ENCODE peak calls at places on chromosomes 3 and 15, in four cellular contexts. N is astrocyte of the cerebellum, L is psoas muscle, J is A549. I is an unnamed sample.

GRCh38 chr3:27319304-27319703 is 49.9 kb downstream of the NEK10 start:
- DNase-seq in N (no peak), L (no peak), J (no peak), I (no peak)

GRCh38 chr3:29644956-29645661 is 364.2 kb downstream of the RBMS3 start:
- DNase-seq in N (no peak), L (no peak), J (no peak), I (peak; percentile 17)

GRCh38 chr3:133853925-133854227 is 41.8 kb downstream of the RAB6B start:
- DNase-seq in N (no peak), L (no peak), J (no peak), I (peak; percentile 55)

GRCh38 chr3:67329358-67329757 is 325.1 kb downstream of the SUCLG2 start:
- DNase-seq in N (no peak), L (no peak), J (no peak), I (no peak)

GRCh38 chr3:48406443-48407431 is 23.1 kb downstream of the PLXNB1 start:
- DNase-seq in N (no peak), L (no peak), J (no peak), I (no peak)

GRCh38 chr3:80767599-80767998 is 993.8 kb downstream of the GBE1 start:
- DNase-seq in N (no peak), L (no peak), J (no peak), I (no peak)

GRCh38 chr15:33343275-33343674 is 32.5 kb downstream of the RYR3 start:
- DNase-seq in N (no peak), L (no peak), J (no peak), I (no peak)

GRCh38 chr3:171837698-171838097 is 5.5 kb upstream of the TMEM212 start:
- DNase-seq in N (no peak), L (no peak), J (no peak), I (no peak)

GRCh38 chr15:39594764-39595620 is 14.1 kb downstream of the THBS1 start:
- DNase-seq in N (no peak), L (no peak), J (no peak), I (peak; percentile 34)

GRCh38 chr3:42652611-42653302 is 740 bp upstream of the ZBTB47 start:
- DNase-seq in N (no peak), L (peak; percentile 56), J (peak; percentile 70), I (peak; percentile 84)

GRCh38 chr3:154421067-154421466 is 8.9 kb downstream of the GPR149 start:
- DNase-seq in N (peak; percentile 16), L (no peak), J (no peak), I (peak; percentile 12)

GRCh38 chr3:155560594-155560993 is 184.3 kb downstream of the PLCH1 start:
- DNase-seq in N (no peak), L (no peak), J (peak; percentile 81), I (peak; percentile 10)

GRCh38 chr3:16253601-16254000 is 11.1 kb downstream of the DPH3 start:
- DNase-seq in N (no peak), L (peak; percentile 62), J (no peak), I (peak; percentile 49)

GRCh38 chr3:171995486-171995885 is 43.9 kb upstream of the FNDC3B start:
- DNase-seq in N (no peak), L (no peak), J (no peak), I (no peak)

GRCh38 chr15:57867970-57868791 is 161.7 kb downstream of the POLR2M start:
- DNase-seq in N (no peak), L (no peak), J (no peak), I (no peak)

DNA sequence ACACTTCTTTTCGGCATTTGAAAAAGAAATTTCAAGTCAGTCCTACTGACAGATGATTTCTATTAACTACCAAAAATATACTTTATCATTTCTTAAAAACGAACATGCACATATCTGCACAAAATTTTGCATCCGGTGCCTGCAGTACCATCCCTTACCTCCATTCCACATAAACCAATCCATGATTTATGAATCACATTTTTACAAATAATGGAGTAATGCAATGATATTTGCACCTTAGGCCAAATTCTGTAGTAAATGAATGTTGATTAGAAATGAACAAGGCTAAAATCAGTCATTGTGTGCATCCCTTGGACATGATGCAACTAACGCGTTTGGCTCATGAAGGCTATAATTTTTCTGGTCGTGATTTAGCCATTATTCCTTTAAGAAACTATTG is 46.5 kb downstream of the ROBO2 start:
- DNase-seq in N (no peak), L (no peak), J (no peak), I (no peak)
- TF ChIP-seq CTCF in N (no peak), L (no peak), J (no peak), I (no peak)

GRCh38 chr15:81239190-81239589 is 42.5 kb downstream of the IL16 start:
- DNase-seq in N (no peak), L (no peak), J (no peak), I (peak; percentile 46)

GRCh38 chr15:81235276-81235675 is 38.6 kb downstream of the IL16 start:
- DNase-seq in N (no peak), L (no peak), J (no peak), I (no peak)

GRCh38 chr15:81235781-81236507 is 39.3 kb downstream of the IL16 start:
- DNase-seq in N (peak; percentile 98), L (peak; percentile 38), J (peak; percentile 11), I (peak; percentile 99)
- H3K4me3 ChIP-seq in N (no peak overlapping the region), L (no peak overlapping the region), J (no peak overlapping the region), I (no peak overlapping the region)

DNA sequence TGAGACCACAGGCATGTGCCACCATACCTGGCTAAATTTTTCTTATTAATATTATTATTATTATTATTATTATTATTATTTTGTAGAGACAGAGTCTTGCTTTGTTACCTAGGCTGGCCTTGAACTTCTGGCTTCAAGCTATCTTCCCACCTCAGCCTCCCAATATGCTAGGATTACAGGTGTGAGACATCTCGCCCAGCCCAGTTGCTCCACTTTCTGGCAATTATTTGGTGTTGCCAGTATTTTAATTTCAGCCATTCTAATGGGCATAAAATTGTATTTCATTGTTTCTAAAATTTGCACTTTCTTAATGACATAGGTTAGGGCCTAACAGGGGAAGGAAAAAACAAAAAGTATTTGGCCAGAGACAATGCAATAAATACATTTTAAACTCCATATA is 1217.6 kb upstream of the ALCAM start:
- DNase-seq in N (no peak), L (no peak), J (no peak), I (no peak)
- TF ChIP-seq CTCF in N (no peak), L (no peak), J (no peak), I (no peak)

GRCh38 chr15:70142322-70143191 is 44.8 kb upstream of the TLE3 start:
- DNase-seq in N (no peak), L (no peak), J (peak; percentile 27), I (peak; percentile 86)

GRCh38 chr15:70140031-70140542 is 42.4 kb upstream of the TLE3 start:
- DNase-seq in N (no peak), L (no peak), J (no peak), I (no peak)

GRCh38 chr15:70142072-70142321 is 44.3 kb upstream of the TLE3 start:
- DNase-seq in N (no peak), L (no peak), J (no peak), I (peak; percentile 68)

GRCh38 chr15:70140543-70141375 is 43.0 kb upstream of the TLE3 start:
- DNase-seq in N (no peak), L (no peak), J (peak; percentile 74), I (no peak)

DNA sequence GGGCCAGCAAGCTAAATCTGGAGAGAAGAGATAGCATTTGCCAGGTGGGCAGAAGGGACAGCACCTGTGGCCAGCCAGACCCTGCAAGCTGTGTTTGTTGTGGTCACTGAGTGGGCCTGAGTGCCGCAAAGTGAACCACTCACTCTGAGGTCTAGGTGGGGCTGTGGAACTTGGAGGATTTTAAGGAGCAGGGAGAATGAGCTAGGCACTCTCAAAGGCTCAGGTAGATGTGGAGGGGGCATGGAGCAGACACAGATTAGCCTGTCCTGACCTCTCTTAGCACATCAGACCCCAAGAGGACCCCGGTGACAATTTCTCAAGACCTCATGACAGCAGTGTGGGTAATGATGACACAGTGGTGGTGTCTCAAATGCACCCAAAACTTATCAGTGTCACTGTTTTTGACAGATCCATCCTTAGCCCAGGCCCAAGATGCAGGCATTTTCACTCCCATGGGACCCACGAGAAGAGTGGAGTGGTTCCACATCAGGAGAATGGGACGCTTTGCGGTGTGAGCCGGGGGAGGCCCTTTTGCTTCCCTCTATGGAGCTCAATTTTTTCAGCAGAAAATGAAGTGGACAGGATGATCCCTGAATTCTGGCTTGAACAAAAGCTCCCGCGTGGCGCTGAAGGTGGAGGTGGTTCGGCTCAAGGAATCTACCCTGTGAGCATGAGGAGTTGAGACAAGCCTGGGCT is 43.8 kb upstream of the TLE3 start:
- DNase-seq in N (no peak), L (no peak), J (no peak), I (no peak)
- H3K4me3 ChIP-seq in N (no peak overlapping the region), L (no peak overlapping the region), J (no peak overlapping the region), I (no peak overlapping the region)

DNA sequence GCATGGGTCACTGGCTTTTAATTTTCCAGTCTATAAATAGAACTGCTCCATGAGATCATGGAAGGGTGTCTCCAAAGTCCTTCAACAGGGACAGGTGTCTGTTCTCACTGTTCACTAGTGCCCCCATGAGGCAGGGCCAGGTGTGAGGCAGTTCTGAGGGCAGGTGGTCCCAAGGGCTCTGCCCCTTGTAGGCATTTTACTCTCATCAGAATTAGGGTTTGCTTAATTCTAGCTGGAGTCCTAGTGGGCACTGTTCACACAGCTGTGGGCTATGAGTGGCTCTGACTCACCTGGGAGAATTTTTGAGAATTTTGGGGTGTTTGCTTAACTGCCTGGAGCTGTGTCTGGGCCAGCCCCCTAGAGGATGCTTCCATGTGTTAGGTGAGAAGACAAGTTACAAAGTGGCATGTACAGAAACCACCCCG is 248.0 kb upstream of the LYSMD4 start:
- DNase-seq in N (no peak), L (no peak), J (no peak), I (no peak)
- TF ChIP-seq CTCF in N (no peak), L (peak; percentile 43), J (no peak), I (no peak)

GRCh38 chr3:144162042-144162441 is 190.4 kb downstream of the DIPK2A start:
- DNase-seq in N (peak; percentile 53), L (no peak), J (peak; percentile 67), I (peak; percentile 74)

GRCh38 chr3:144164352-144164751 is 192.7 kb downstream of the DIPK2A start:
- DNase-seq in N (no peak), L (no peak), J (no peak), I (no peak)

GRCh38 chr3:144160627-144161026 is 189.0 kb downstream of the DIPK2A start:
- DNase-seq in N (no peak), L (no peak), J (no peak), I (no peak)
- H3K4me3 ChIP-seq in N (no peak overlapping the region), L (no peak overlapping the region), J (no peak overlapping the region), I (no peak overlapping the region)

GRCh38 chr3:157534725-157535161 is 31.5 kb upstream of the VEPH1 start:
- DNase-seq in N (no peak), L (no peak), J (no peak), I (no peak)
- TF ChIP-seq CTCF in N (no peak), L (no peak), J (no peak), I (no peak)

GRCh38 chr3:179045719-179046402 is 25.7 kb downstream of the ZMAT3 start:
- DNase-seq in N (no peak), L (no peak), J (no peak), I (no peak)
- H3K4me3 ChIP-seq in N (no peak overlapping the region), L (no peak overlapping the region), J (no peak overlapping the region), I (no peak overlapping the region)

DNA sequence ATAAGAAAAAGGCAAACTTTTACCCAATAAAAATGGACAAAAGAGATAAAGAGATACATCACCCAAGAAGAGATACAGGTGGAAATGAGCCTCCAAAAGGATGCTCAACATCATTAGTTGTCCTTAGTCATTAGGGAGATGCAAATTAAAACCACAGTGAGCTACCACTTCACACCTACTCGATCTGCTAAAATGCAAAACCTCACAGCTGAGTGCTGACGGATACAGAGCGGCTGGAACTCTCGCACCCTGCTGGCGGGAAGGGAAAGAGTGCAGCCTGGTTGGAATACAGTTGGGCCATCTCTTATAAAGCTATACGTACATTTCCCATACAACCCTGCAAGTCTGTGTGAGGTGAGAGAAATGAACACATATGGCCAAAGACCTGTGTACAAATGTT is 78.5 kb upstream of the PRR20G start:
- DNase-seq in N (no peak), L (no peak), J (no peak), I (no peak)
- TF ChIP-seq CTCF in N (no peak), L (no peak), J (no peak), I (no peak)

I was measured in fibroblast of mammary gland.